ENCODE peak calls at places on chromosomes 4 and X, in four cellular contexts. J, C, F and M are unnamed samples.

GRCh38 chr4:99811850-99812249 is 4.8 kb upstream of the DAPP1 start:
- DNase-seq in C (peak), J (no peak), F (peak), M (peak)

GRCh38 chr4:8739357-8739756 is 132.3 kb downstream of the HMX1 start:
- DNase-seq in F (no peak), J (peak), C (no peak), M (no peak)

GRCh38 chr4:153488006-153488718 is 22.0 kb downstream of the TMEM131L start:
- DNase-seq in J (no peak), C (peak), F (peak), M (no peak)

GRCh38 chr4:103098746-103099421 is 750 bp downstream of the BDH2 start:
- DNase-seq in J (no peak), C (peak), F (peak), M (peak)

GRCh38 chr4:791866-792630 is 33.9 kb downstream of the CPLX1 start:
- DNase-seq in C (peak), F (no peak), J (peak), M (peak)

GRCh38 chr4:76562161-76562560 is 127.1 kb downstream of the SHROOM3 start:
- DNase-seq in C (peak), J (no peak), F (peak), M (peak)

GRCh38 chr4:40178672-40179071 is 18.2 kb upstream of the RHOH start:
- DNase-seq in F (no peak), J (no peak), C (no peak), M (peak)

GRCh38 chrX:47232803-47233332 is at the start of gene USP11:
- DNase-seq in C (peak), J (no peak), F (peak), M (peak)

GRCh38 chr4:52253025-52253424 is 201.9 kb downstream of the SPATA18 start:
- DNase-seq in F (no peak), C (no peak), J (no peak), M (no peak)

GRCh38 chr4:173146456-173146855 is 22.2 kb upstream of the GALNT7 start:
- DNase-seq in C (no peak), F (no peak), J (no peak), M (no peak)

GRCh38 chrX:148567779-148568178 is 67.4 kb downstream of the AFF2 start:
- DNase-seq in F (no peak), C (no peak), J (no peak), M (no peak)

GRCh38 chr4:78691333-78691732 is 84.8 kb upstream of the BMP2K start:
- DNase-seq in J (no peak), C (no peak), F (no peak), M (peak)

GRCh38 chrX:121851033-121851432 is 803.6 kb downstream of the GLUD2 start:
- DNase-seq in F (no peak), C (peak), J (no peak), M (no peak)

GRCh38 chr4:98601719-98602118 is 56.7 kb downstream of the TSPAN5 start:
- DNase-seq in F (no peak), J (no peak), C (no peak), M (no peak)

GRCh38 chr4:76435689-76436176 is 704 bp downstream of the SHROOM3 start:
- DNase-seq in J (no peak), C (no peak), F (no peak), M (no peak)

GRCh38 chrX:40325161-40325560 is 227.4 kb upstream of the BCOR start:
- DNase-seq in J (no peak), C (no peak), F (no peak), M (no peak)

GRCh38 chr4:8838911-8839431 is 32.7 kb downstream of the HMX1 start:
- DNase-seq in J (peak), F (no peak), C (no peak), M (no peak)

GRCh38 chr4:10773010-10773409 is 88.4 kb upstream of the CLNK start:
- DNase-seq in C (no peak), F (no peak), J (no peak), M (no peak)

GRCh38 chr4:185721949-185722316 is 90.1 kb downstream of the SORBS2 start:
- DNase-seq in F (no peak), J (no peak), C (peak), M (peak)

GRCh38 chr4:2829933-2830451 is 13.7 kb upstream of the ADD1 start:
- DNase-seq in J (peak), F (no peak), C (no peak), M (no peak)

GRCh38 chr4:153448003-153448731 is 18.0 kb upstream of the TMEM131L start:
- DNase-seq in J (no peak), F (peak), C (peak), M (peak)

GRCh38 chrX:38052096-38052495 is 45.7 kb downstream of the SYTL5 start:
- DNase-seq in F (peak), C (peak), J (no peak), M (peak)

GRCh38 chr4:84632092-84632491 is 49.2 kb downstream of the CDS1 start:
- DNase-seq in C (peak), J (no peak), F (peak), M (peak)

GRCh38 chr4:36485885-36486284 is 204.5 kb downstream of the DTHD1 start:
- DNase-seq in J (no peak), F (no peak), C (no peak), M (no peak)

GRCh38 chrX:119870626-119871131 is 854 bp downstream of the RNF113A start:
- DNase-seq in J (peak), F (peak), C (peak), M (peak)

GRCh38 chr4:138561906-138562305 is 319.8 kb upstream of the SLC7A11 start:
- DNase-seq in C (no peak), J (no peak), F (no peak), M (no peak)

GRCh38 chrX:78024349-78025108 is 55.1 kb upstream of the PGAM4 start:
- DNase-seq in F (peak), C (peak), J (peak), M (no peak)

GRCh38 chr4:173386751-173387150 is 12.2 kb downstream of the SCRG1 start:
- DNase-seq in F (no peak), C (no peak), J (no peak), M (no peak)

GRCh38 chr4:110628321-110629213 is 5.7 kb upstream of the PITX2 start:
- DNase-seq in J (no peak), C (no peak), F (no peak), M (no peak)
- H3K4me3 ChIP-seq in J (no peak), C (no peak), F (no peak), M (no peak)

GRCh38 chrX:137195991-137196390 is 162.2 kb upstream of the GPR101 start:
- DNase-seq in C (no peak), J (no peak), F (no peak), M (peak)

GRCh38 chrX:137198040-137198439 is 164.2 kb upstream of the GPR101 start:
- DNase-seq in J (no peak), F (no peak), C (no peak), M (no peak)

GRCh38 chrX:137195296-137195695 is 161.5 kb upstream of the GPR101 start:
- DNase-seq in J (no peak), C (no peak), F (no peak), M (no peak)

GRCh38 chrX:137194164-137194563 is 160.4 kb upstream of the GPR101 start:
- DNase-seq in C (peak), F (peak), J (no peak), M (no peak)
- TF ChIP-seq CTCF in C (peak), F (peak), J (peak), M (peak)

GRCh38 chr4:65669008-65669971 is 999 bp downstream of the EPHA5 start:
- DNase-seq in C (peak), F (no peak), J (peak), M (peak)

GRCh38 chr4:65670331-65671031 is at the start of gene EPHA5:
- DNase-seq in C (peak), J (peak), F (peak), M (peak)

GRCh38 chr4:65669981-65670330 is 333 bp downstream of the EPHA5 start:
- DNase-seq in C (no peak), J (no peak), F (no peak), M (no peak)

GRCh38 chr4:65668201-65669007 is 1.9 kb downstream of the EPHA5 start:
- DNase-seq in F (no peak), C (peak), J (no peak), M (peak)

GRCh38 chr4:65665951-65666523 is 4.3 kb downstream of the EPHA5 start:
- DNase-seq in C (no peak), F (no peak), J (no peak), M (no peak)
- H3K4me3 ChIP-seq in C (no peak), F (no peak), J (no peak), M (no peak)

GRCh38 chrX:9562851-9563250 is 98.0 kb downstream of the TBL1X start:
- DNase-seq in C (peak), F (peak), J (no peak), M (peak)

GRCh38 chrX:9560219-9560618 is 95.4 kb downstream of the TBL1X start:
- DNase-seq in C (no peak), F (no peak), J (no peak), M (no peak)

GRCh38 chrX:9561199-9561598 is 96.3 kb downstream of the TBL1X start:
- DNase-seq in J (no peak), C (no peak), F (no peak), M (no peak)

GRCh38 chrX:9569875-9570274 is 105.0 kb downstream of the TBL1X start:
- DNase-seq in J (no peak), F (no peak), C (peak), M (peak)

DNA sequence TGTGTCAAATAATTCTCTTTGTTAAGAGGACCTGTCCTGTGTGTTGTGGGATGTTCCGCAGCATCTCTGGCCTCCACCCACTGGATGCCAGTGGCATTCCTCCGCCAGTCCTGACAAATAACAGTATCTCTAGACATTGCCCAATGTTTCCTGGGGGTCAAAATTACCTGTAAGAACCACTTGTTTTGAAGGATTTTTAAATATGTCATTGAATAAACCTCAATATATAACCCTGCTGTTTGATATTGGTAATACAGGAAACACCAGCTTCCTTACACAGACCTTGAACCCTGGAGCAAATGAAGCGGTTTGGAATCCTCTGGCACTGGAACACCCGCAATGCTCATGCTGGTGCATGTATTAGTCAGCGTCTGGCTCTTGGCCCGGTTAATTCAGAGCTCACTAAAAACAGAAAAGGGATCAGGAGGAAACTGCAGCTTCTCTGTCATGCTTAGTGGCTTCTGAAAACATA is 101.3 kb downstream of the TBL1X start:
- DNase-seq in J (no peak), F (peak), C (peak), M (peak)
- TF ChIP-seq CTCF in J (no peak), F (peak), C (no peak), M (no peak)

DNA sequence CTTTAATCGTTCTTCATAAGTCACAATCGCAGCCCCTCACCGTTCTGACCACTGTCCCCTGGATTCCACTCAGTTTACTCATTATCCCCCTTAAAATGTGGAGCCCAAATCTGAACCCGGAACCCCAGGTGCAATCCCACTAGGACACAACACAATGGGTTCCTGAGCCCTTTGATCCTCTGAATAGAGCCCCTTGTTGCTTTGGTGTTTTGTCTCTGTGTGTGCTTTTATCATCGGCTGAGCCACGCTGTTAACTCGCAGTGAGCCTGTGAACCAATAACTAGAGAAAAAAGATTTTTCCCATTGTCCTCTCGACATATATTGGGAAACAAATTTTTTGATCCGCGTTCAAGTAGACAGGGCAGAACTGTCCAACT is 654 bp upstream of the PDHA1 start:
- DNase-seq in F (no peak), J (no peak), C (no peak), M (no peak)
- H3K4me3 ChIP-seq in F (peak), J (peak), C (peak), M (peak)

DNA sequence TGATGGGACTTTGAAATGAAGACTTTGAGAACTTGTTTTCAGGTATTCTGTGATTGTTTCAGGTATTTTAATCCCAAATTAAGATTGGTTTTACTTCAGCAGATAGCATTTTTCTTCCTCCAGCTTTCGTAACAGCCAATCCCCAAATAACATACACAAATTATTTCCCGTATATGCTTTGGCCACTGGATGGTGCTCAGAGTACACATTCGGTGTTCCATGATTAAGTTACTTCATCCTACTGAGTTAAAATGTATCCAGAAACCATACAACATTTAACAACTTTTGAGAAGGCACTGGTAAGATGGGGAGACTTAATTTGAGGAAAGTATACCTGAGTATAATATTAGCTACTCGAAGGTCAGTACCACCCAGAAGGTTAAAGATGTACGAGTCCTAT is 233.4 kb upstream of the FAM47A start:
- DNase-seq in F (peak), C (peak), J (no peak), M (peak)
- TF ChIP-seq CTCF in F (peak), C (peak), J (peak), M (peak)

GRCh38 chr4:88817740-88818139 is 120.1 kb upstream of the NAP1L5 start:
- DNase-seq in F (no peak), J (no peak), C (no peak), M (no peak)

GRCh38 chr4:88822034-88822433 is 124.4 kb upstream of the NAP1L5 start:
- DNase-seq in J (no peak), F (no peak), C (no peak), M (no peak)

GRCh38 chr4:88823058-88823919 is 125.7 kb upstream of the NAP1L5 start:
- DNase-seq in C (peak), F (peak), J (peak), M (peak)

GRCh38 chr4:88818650-88819470 is 121.2 kb upstream of the NAP1L5 start:
- DNase-seq in F (peak), C (peak), J (no peak), M (peak)

GRCh38 chr4:88820723-88821368 is 123.2 kb upstream of the NAP1L5 start:
- DNase-seq in C (no peak), F (peak), J (no peak), M (no peak)
- H3K4me3 ChIP-seq in C (peak), F (peak), J (peak), M (no peak)

DNA sequence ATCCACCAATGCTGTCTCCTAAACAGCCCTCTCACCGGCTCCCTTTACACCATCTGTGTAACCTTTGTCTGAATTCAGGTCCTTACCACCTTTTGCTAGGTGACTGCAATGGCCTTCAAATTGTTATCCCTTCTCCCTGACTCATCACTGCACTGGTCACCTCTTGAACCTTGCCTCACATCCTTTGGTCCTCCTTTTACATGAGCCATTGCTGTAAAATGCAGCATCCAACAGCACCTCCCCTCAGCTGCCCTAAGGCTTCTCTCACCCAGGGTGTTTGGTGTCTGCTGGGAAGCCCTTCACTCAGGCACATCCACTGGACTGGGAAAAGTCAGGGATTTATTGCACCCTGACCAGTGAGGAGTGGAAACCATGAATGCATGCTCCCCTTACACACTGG is 192.5 kb upstream of the GATB start:
- DNase-seq in C (no peak), J (no peak), F (peak), M (no peak)
- TF ChIP-seq CTCF in C (no peak), J (no peak), F (no peak), M (no peak)

GRCh38 chr4:118835896-118836762 is at the start of gene SEC24D:
- DNase-seq in J (peak), C (peak), F (peak), M (peak)

GRCh38 chr4:118833192-118833820 is 2.6 kb downstream of the SEC24D start:
- DNase-seq in C (no peak), F (no peak), J (no peak), M (no peak)

GRCh38 chr4:118836763-118837507 is 1.0 kb upstream of the SEC24D start:
- DNase-seq in F (no peak), C (no peak), J (no peak), M (no peak)

GRCh38 chr4:118834960-118835895 is 698 bp downstream of the SEC24D start:
- DNase-seq in F (peak), C (peak), J (peak), M (peak)

DNA sequence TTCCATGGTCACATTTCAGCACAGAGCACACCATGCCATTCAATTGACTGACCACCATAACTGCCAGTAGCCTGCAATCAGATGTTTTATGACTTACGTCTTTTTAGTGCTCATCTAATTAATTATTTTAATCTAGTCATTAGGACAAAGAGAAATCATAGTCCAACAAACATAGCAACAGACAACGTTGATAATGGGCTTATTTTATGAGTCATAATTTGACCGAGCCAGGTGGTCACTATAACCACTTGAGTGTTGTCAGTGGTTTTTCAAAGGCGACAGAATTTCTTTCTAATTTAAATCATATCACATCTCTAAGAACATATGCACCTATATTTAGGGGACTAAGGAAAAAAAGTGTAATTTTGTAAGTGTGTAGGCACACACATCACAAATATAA is 1.9 kb downstream of the SEC24D start:
- DNase-seq in J (no peak), C (peak), F (no peak), M (no peak)
- H3K4me3 ChIP-seq in J (peak), C (peak), F (peak), M (peak)